ENCODE peak calls at places on chromosome 19, in six cellular contexts. One of them, this sample, is unnamed. For H3K9me3, the result is how much of the 10 kb centered on the place peaks cover.

GRCh38 chr19:50417138-50417849 is 1.4 kb upstream of the SPIB start:
- DNase-seq in OCI-LY7: peak
- DNase-seq in CD8-positive, alpha-beta memory T cell: no peak
- DNase-seq in CD4-positive, alpha-beta memory T cell: no peak
- DNase-seq in neural progenitor cell: no peak
- DNase-seq in heart right ventricle: no peak
- DNase-seq in this sample: no peak

GRCh38 chr19:49151339-49152217 is 3.6 kb downstream of the HRC start:
- DNase-seq in CD8-positive, alpha-beta memory T cell: no peak
- DNase-seq in CD4-positive, alpha-beta memory T cell: no peak
- DNase-seq in heart right ventricle: peak
- DNase-seq in neural progenitor cell: peak
- DNase-seq in OCI-LY7: peak
- DNase-seq in this sample: peak

GRCh38 chr19:47512183-47512947 is 2.5 kb downstream of the NAPA start:
- DNase-seq in heart right ventricle: no peak
- DNase-seq in neural progenitor cell: no peak
- DNase-seq in CD4-positive, alpha-beta memory T cell: no peak
- DNase-seq in OCI-LY7: no peak
- DNase-seq in CD8-positive, alpha-beta memory T cell: no peak
- DNase-seq in this sample: peak

GRCh38 chr19:47826800-47827199 is 5.1 kb downstream of the CRX start:
- DNase-seq in OCI-LY7: no peak
- DNase-seq in neural progenitor cell: no peak
- DNase-seq in CD8-positive, alpha-beta memory T cell: no peak
- DNase-seq in CD4-positive, alpha-beta memory T cell: no peak
- DNase-seq in heart right ventricle: no peak
- DNase-seq in this sample: no peak

GRCh38 chr19:36009220-36009619 is 607 bp upstream of the SYNE4 start:
- DNase-seq in neural progenitor cell: peak
- DNase-seq in CD8-positive, alpha-beta memory T cell: peak
- DNase-seq in heart right ventricle: peak
- DNase-seq in OCI-LY7: no peak
- DNase-seq in CD4-positive, alpha-beta memory T cell: peak
- DNase-seq in this sample: peak

GRCh38 chr19:1843116-1843515 is 5.2 kb downstream of the REXO1 start:
- DNase-seq in CD4-positive, alpha-beta memory T cell: no peak
- DNase-seq in neural progenitor cell: no peak
- DNase-seq in OCI-LY7: no peak
- DNase-seq in CD8-positive, alpha-beta memory T cell: no peak
- DNase-seq in heart right ventricle: no peak
- DNase-seq in this sample: no peak

GRCh38 chr19:16456652-16457194 is 15.0 kb downstream of the EPS15L1 start:
- DNase-seq in CD4-positive, alpha-beta memory T cell: no peak
- DNase-seq in heart right ventricle: no peak
- DNase-seq in OCI-LY7: no peak
- DNase-seq in neural progenitor cell: no peak
- DNase-seq in CD8-positive, alpha-beta memory T cell: no peak
- DNase-seq in this sample: no peak

GRCh38 chr19:8000298-8001038 is 5.0 kb downstream of the ELAVL1 start:
- DNase-seq in CD4-positive, alpha-beta memory T cell: no peak
- DNase-seq in OCI-LY7: no peak
- DNase-seq in heart right ventricle: no peak
- DNase-seq in neural progenitor cell: no peak
- DNase-seq in CD8-positive, alpha-beta memory T cell: no peak
- DNase-seq in this sample: no peak

GRCh38 chr19:42301646-42302204 is at the start of gene PRR19:
- DNase-seq in heart right ventricle: no peak
- DNase-seq in CD4-positive, alpha-beta memory T cell: no peak
- DNase-seq in OCI-LY7: peak
- DNase-seq in neural progenitor cell: peak
- DNase-seq in CD8-positive, alpha-beta memory T cell: no peak
- DNase-seq in this sample: no peak

GRCh38 chr19:18412610-18413239 is 6.5 kb upstream of the SSBP4 start:
- DNase-seq in neural progenitor cell: peak
- DNase-seq in heart right ventricle: no peak
- DNase-seq in CD8-positive, alpha-beta memory T cell: no peak
- DNase-seq in OCI-LY7: no peak
- DNase-seq in CD4-positive, alpha-beta memory T cell: no peak
- DNase-seq in this sample: no peak

DNA sequence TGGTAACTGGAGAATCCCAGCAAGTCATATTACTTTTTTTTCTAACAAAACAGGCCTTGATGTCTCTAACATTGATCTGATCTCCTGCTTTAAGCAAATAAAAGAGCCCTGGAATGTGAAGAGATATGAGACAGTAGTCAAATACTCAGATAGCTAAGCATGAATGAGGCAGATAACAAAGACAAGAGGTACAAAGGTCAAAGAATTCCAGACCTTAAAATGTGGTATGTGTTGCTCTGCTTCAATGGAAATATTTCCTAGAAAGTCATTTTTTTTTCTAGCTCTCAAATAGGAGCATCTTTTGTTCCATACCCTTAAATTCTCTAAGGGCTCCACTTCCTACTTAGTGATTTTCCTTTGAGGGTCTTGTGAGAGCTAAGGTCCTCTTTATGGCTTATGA is 54.6 kb downstream of the ZNF254 start:
- DNase-seq in neural progenitor cell: no peak
- DNase-seq in CD4-positive, alpha-beta memory T cell: no peak
- DNase-seq in OCI-LY7: no peak
- DNase-seq in heart right ventricle: no peak
- DNase-seq in CD8-positive, alpha-beta memory T cell: no peak
- DNase-seq in this sample: peak
- H3K9me3 ChIP-seq in neural progenitor cell: under half
- H3K9me3 ChIP-seq in CD4-positive, alpha-beta memory T cell: under half
- H3K9me3 ChIP-seq in OCI-LY7: under half
- H3K9me3 ChIP-seq in heart right ventricle: half or more
- H3K9me3 ChIP-seq in CD8-positive, alpha-beta memory T cell: under half
- H3K9me3 ChIP-seq in this sample: under half

GRCh38 chr19:29309637-29310036 is 96.7 kb upstream of the UQCRFS1 start:
- DNase-seq in heart right ventricle: no peak
- DNase-seq in OCI-LY7: no peak
- DNase-seq in neural progenitor cell: peak
- DNase-seq in CD8-positive, alpha-beta memory T cell: no peak
- DNase-seq in CD4-positive, alpha-beta memory T cell: no peak
- DNase-seq in this sample: no peak
- H3K9me3 ChIP-seq in heart right ventricle: under half
- H3K9me3 ChIP-seq in OCI-LY7: under half
- H3K9me3 ChIP-seq in neural progenitor cell: under half
- H3K9me3 ChIP-seq in CD8-positive, alpha-beta memory T cell: under half
- H3K9me3 ChIP-seq in CD4-positive, alpha-beta memory T cell: under half
- H3K9me3 ChIP-seq in this sample: under half

DNA sequence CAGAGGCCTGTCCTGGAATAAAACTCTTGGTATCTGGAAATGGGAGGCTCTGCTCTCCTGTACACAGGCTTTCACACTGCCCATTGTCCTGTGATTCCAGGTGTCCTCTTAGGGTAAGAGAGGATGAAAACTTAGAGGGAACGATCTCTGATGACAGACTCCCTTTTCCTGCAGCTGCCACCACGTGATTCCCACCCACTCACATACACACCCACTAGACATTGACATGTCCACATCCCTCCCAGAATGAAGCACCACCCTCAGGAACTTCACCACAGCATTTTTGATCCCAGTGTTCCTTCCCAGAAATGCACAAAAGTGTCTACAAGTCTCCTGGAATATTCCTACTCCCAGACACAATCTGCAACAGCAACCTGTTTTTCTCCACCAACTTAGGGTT is 8.2 kb downstream of the ZNF429 start:
- DNase-seq in OCI-LY7: no peak
- DNase-seq in CD4-positive, alpha-beta memory T cell: no peak
- DNase-seq in heart right ventricle: no peak
- DNase-seq in neural progenitor cell: no peak
- DNase-seq in CD8-positive, alpha-beta memory T cell: no peak
- DNase-seq in this sample: peak
- H3K9me3 ChIP-seq in OCI-LY7: under half
- H3K9me3 ChIP-seq in CD4-positive, alpha-beta memory T cell: under half
- H3K9me3 ChIP-seq in heart right ventricle: under half
- H3K9me3 ChIP-seq in neural progenitor cell: under half
- H3K9me3 ChIP-seq in CD8-positive, alpha-beta memory T cell: under half
- H3K9me3 ChIP-seq in this sample: under half

GRCh38 chr19:58248886-58249285 is 20.2 kb downstream of the ZNF544 start:
- DNase-seq in CD8-positive, alpha-beta memory T cell: no peak
- DNase-seq in neural progenitor cell: no peak
- DNase-seq in OCI-LY7: no peak
- DNase-seq in heart right ventricle: no peak
- DNase-seq in CD4-positive, alpha-beta memory T cell: no peak
- DNase-seq in this sample: no peak

DNA sequence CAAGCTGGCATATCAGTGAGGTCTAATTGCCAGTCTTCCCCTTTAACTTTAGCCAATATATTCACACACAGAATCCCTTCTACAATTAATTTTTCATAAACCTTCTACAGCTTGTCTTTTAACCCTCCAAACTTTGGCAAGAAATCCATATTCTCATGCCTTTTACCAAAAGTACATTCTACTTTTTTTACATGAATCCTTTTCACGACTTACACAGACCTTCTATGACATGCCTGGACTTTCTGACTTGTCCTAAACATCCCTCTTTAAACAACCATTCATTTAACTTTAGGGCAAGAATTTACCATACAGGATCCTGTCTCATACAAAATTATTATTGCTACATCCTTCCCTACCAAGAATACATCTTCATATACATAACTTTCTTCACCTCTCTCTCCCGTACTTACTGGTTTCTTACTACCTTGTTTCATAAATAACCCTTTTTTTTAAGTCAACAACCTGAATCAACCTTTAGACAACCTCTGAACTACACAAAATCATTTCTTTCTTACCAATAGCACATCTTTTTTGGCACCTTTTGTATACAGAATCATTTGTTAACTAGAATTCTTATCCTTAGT is 23.5 kb downstream of the ZNF544 start:
- DNase-seq in heart right ventricle: no peak
- DNase-seq in neural progenitor cell: peak
- DNase-seq in OCI-LY7: peak
- DNase-seq in CD8-positive, alpha-beta memory T cell: no peak
- DNase-seq in CD4-positive, alpha-beta memory T cell: no peak
- DNase-seq in this sample: peak
- H3K9me3 ChIP-seq in heart right ventricle: half or more
- H3K9me3 ChIP-seq in neural progenitor cell: half or more
- H3K9me3 ChIP-seq in OCI-LY7: under half
- H3K9me3 ChIP-seq in CD8-positive, alpha-beta memory T cell: half or more
- H3K9me3 ChIP-seq in CD4-positive, alpha-beta memory T cell: half or more
- H3K9me3 ChIP-seq in this sample: under half

DNA sequence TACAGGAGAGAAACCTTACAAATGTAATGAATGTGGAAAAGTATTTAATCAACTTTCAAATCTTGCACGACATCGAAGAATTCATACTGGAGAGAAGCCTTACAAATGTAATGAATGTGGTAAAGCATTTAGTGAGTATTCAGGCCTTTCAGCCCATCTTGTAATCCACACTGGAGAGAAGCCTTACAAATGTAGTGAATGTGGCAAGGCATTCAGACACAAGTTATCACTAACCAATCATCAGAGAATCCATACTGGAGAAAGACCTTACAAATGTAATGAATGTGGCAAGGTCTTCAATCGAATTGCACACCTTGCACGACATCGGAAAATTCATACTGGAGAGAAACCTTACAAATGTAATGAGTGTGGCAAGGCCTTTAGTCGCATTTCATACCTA is 13.6 kb upstream of the ZNF610 start:
- DNase-seq in CD8-positive, alpha-beta memory T cell: no peak
- DNase-seq in neural progenitor cell: no peak
- DNase-seq in CD4-positive, alpha-beta memory T cell: no peak
- DNase-seq in heart right ventricle: no peak
- DNase-seq in OCI-LY7: no peak
- DNase-seq in this sample: no peak
- H3K9me3 ChIP-seq in CD8-positive, alpha-beta memory T cell: half or more
- H3K9me3 ChIP-seq in neural progenitor cell: half or more
- H3K9me3 ChIP-seq in CD4-positive, alpha-beta memory T cell: half or more
- H3K9me3 ChIP-seq in heart right ventricle: half or more
- H3K9me3 ChIP-seq in OCI-LY7: half or more
- H3K9me3 ChIP-seq in this sample: under half